ENCODE peak calls at places on chromosome 9, in six cellular contexts. X is stomach, J is A549, Q is suprapubic skin, Z is sigmoid colon, D is K562. K is an unnamed sample.

GRCh38 chr9:93183663-93184438 is at the start of gene WNK2:
- DNase-seq in X (peak; percentile 65), J (peak; percentile 24), Q (peak; percentile 63), Z (no peak), D (peak; percentile 98), K (no peak)

GRCh38 chr9:116372786-116373185 is 219.2 kb downstream of the PAPPA start:
- DNase-seq in X (no peak), J (no peak), Q (no peak), Z (no peak), D (no peak), K (no peak)

GRCh38 chr9:8769153-8769552 is 969.6 kb upstream of the DMAC1 start:
- DNase-seq in X (no peak), J (no peak), Q (no peak), Z (no peak), D (no peak), K (no peak)

GRCh38 chr9:114787781-114788498 is 17.9 kb downstream of the TNFSF15 start:
- DNase-seq in X (no peak), J (no peak), Q (no peak), Z (no peak), D (no peak), K (no peak)

GRCh38 chr9:1049641-1050040 is 516 bp upstream of the DMRT2 start:
- DNase-seq in X (no peak), J (no peak), Q (no peak), Z (no peak), D (no peak), K (no peak)

GRCh38 chr9:92980085-92980745 is 32.9 kb downstream of the FGD3 start:
- DNase-seq in X (no peak), J (no peak), Q (no peak), Z (no peak), D (no peak), K (no peak)

GRCh38 chr9:7324031-7324654 is 475.4 kb downstream of the DMAC1 start:
- DNase-seq in X (no peak), J (no peak), Q (no peak), Z (no peak), D (no peak), K (no peak)

GRCh38 chr9:91784673-91785402 is 165.2 kb downstream of the ROR2 start:
- DNase-seq in X (no peak), J (no peak), Q (no peak), Z (peak; percentile 38), D (no peak), K (no peak)

GRCh38 chr9:114272739-114273431 is 50.0 kb upstream of the ORM1 start:
- DNase-seq in X (no peak), J (no peak), Q (peak; percentile 46), Z (peak; percentile 49), D (no peak), K (peak; percentile 11)

GRCh38 chr9:70566743-70567142 is 152.3 kb upstream of the KLF9 start:
- DNase-seq in X (no peak), J (no peak), Q (no peak), Z (no peak), D (no peak), K (no peak)

GRCh38 chr9:71975833-71976232 is 64.4 kb downstream of the C9orf85 start:
- DNase-seq in X (no peak), J (no peak), Q (no peak), Z (no peak), D (no peak), K (no peak)
- TF ChIP-seq CTCF in X (no peak), J (peak; percentile 36), Q (peak; percentile 4), Z (no peak), D (no peak), K (no peak)

GRCh38 chr9:110655723-110656641 is 12.6 kb upstream of the MUSK start:
- DNase-seq in X (no peak), J (no peak), Q (peak; percentile 81), Z (peak; percentile 84), D (no peak), K (peak; percentile 20)

DNA sequence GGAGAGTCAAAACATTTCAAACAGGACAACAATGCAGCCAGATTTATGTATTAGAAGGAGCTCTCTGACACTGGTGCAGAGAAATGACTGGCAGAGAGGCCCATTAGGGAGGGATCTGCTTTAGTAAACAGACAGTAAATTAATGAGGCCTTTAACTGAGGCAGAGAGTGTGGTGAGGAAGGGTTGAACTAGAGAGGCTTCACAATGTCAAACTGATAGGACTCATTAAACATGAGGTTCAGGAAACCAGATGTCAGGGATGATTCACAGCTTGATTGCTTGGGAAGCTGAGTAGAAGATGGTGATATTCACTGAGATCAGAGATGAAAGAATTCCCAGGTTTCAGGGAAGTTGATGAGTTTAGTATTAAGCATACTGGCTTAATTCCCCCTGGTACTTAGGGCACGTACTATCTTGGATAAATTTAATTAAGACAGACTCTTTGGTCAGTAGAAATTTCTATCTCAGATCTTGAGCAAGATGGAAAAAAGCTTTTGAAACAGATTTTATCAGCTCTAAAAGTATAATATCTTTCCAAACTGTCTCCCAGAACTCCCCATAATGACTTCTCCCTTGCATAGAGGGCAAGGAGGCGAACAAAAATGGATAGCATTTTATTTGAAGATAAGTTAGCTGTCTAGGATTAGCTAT is 8.6 kb upstream of the MUSK start:
- DNase-seq in X (no peak), J (no peak), Q (no peak), Z (no peak), D (no peak), K (no peak)
- TF ChIP-seq EP300 in X (no peak), J (no peak), Q (no peak), Z (no peak), D (no peak), K (no peak)

GRCh38 chr9:126482361-126483044 is 131.2 kb upstream of the LMX1B start:
- DNase-seq in X (no peak), J (no peak), Q (no peak), Z (no peak), D (peak; percentile 36), K (peak; percentile 83)
- TF ChIP-seq CTCF in X (no peak), J (no peak), Q (no peak), Z (no peak), D (no peak), K (no peak)

DNA sequence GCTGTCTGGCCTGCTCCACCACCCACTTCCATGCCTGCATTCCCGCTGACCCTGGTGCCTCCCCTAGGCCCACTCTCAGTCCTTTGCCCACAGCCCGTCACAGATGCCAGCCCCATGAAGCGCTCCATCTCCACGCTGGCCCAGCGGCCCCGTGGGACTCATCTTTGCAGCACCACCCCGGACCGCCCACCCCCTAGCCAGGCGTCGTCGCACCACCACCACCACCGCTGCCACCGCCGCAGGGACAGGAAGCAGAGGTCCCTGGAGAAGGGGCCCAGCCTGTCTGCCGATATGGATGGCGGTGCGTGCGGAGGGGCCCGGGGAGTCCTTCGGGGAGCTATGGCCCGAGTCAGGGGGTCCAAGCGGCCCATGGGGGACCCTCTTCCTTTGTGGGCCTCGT is 242.5 kb downstream of the CACNA1B start:
- DNase-seq in X (no peak), J (no peak), Q (no peak), Z (no peak), D (no peak), K (no peak)
- TF ChIP-seq EP300 in X (no peak), J (no peak), Q (no peak), Z (no peak), D (no peak), K (no peak)

GRCh38 chr9:124403246-124403645 is 12.0 kb downstream of the PSMB7 start:
- DNase-seq in X (no peak), J (no peak), Q (no peak), Z (no peak), D (no peak), K (no peak)

GRCh38 chr9:124398191-124398590 is 17.1 kb downstream of the PSMB7 start:
- DNase-seq in X (no peak), J (no peak), Q (no peak), Z (no peak), D (no peak), K (no peak)

GRCh38 chr9:124399999-124400940 is 15.0 kb downstream of the PSMB7 start:
- DNase-seq in X (no peak), J (no peak), Q (no peak), Z (no peak), D (no peak), K (no peak)

GRCh38 chr9:124395826-124396225 is 19.4 kb downstream of the PSMB7 start:
- DNase-seq in X (no peak), J (no peak), Q (no peak), Z (no peak), D (no peak), K (no peak)

DNA sequence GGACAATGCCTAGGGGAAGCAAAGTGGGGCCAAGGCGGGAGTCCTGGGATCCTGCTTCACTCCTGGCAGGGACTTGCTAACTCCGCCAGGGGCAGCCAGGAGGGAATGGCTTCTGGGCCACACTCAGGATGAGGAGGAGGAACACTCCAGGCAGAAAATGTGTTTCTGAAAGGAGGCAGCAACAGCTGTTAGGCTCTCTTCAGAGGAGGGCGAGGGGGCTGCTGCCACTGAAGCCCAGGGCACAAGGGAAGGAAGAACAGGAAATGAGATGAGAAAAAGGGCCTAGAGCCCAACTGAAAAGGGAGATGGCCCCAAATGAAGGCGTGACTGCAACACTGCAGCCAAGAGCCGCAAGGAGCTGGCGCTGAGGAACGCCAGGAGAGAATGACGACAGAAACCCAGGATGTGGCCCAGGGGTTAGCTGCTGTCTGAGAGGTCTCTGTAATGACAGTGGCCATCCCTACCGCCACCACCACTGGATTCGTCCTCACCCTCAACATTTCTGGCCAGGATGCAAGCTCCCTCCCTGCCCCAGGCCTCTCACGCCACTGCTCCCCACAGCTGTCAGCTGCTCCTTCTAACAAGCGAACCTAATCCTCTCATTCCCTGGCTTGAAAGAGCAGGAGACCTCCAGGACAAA is 15.8 kb downstream of the PSMB7 start:
- DNase-seq in X (no peak), J (no peak), Q (no peak), Z (no peak), D (no peak), K (no peak)
- TF ChIP-seq CTCF in X (no peak), J (no peak), Q (no peak), Z (no peak), D (no peak), K (no peak)

DNA sequence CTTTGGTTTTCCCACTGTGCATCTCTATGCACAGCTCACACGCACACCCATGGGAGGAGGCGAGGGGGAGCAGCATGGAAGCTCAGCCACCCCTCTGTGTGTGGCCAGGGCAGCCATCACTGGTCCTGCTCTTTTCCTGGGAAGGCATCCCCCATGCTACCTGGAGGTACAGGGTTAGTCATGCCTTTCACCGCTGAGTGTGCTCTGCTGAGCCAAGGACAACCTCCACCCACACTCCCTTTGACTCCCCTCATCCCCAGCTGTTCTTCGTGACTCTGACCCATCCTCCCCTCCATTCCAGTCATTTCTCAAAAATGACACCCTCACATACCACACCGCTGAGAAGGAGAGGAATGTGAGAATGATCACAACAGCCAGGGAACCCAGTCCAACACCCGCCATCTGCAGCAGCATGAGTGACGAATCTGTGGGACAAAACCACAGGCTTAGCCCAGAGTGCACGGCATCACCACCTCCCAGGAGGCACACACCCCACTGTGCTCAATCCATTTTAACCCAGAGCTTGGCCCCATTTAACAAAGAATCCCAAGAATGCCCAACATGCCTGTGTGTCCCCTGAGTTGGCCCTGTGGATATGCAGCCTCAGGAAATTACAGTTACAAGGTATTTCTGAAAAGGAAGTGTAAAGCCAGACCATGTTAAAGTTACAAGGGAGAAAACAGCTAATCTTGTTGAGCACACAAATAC is 133.4 kb downstream of the SUSD1 start:
- DNase-seq in X (no peak), J (peak; percentile 91), Q (no peak), Z (peak; percentile 68), D (no peak), K (no peak)
- TF ChIP-seq EP300 in X (no peak), J (peak; percentile 84), Q (peak; percentile 54), Z (no peak), D (no peak), K (no peak)

GRCh38 chr9:35489313-35490154 is at the start of gene RUSC2:
- DNase-seq in X (peak; percentile 78), J (peak; percentile 91), Q (peak; percentile 90), Z (peak; percentile 94), D (peak; percentile 82), K (peak; percentile 90)
- TF ChIP-seq CTCF in X (peak; percentile 32), J (peak; percentile 41), Q (peak; percentile 30), Z (peak; percentile 69), D (peak; percentile 42), K (peak; percentile 62)